ENCODE peak calls at places on chromosomes 4 and X, in four cellular contexts. One of them, this sample, is unnamed.

GRCh38 chr4:84803121-84803520 is 163.4 kb downstream of the WDFY3 start:
- DNase-seq in lower leg skin: no peak
- DNase-seq in glutamatergic neuron: no peak
- DNase-seq in AG04450: no peak
- DNase-seq in this sample: no peak

GRCh38 chr4:26235500-26235899 is 85.3 kb upstream of the RBPJ start:
- DNase-seq in AG04450: peak
- DNase-seq in lower leg skin: peak
- DNase-seq in glutamatergic neuron: no peak
- DNase-seq in this sample: no peak

GRCh38 chr4:86855572-86855971 is 6.4 kb upstream of the SLC10A6 start:
- DNase-seq in glutamatergic neuron: no peak
- DNase-seq in AG04450: peak
- DNase-seq in lower leg skin: no peak
- DNase-seq in this sample: no peak

GRCh38 chr4:26369132-26370036 is 48.6 kb downstream of the RBPJ start:
- DNase-seq in lower leg skin: no peak
- DNase-seq in AG04450: no peak
- DNase-seq in glutamatergic neuron: no peak
- DNase-seq in this sample: no peak

GRCh38 chr4:186628058-186628711 is 72.8 kb upstream of the MTNR1A start:
- DNase-seq in lower leg skin: no peak
- DNase-seq in glutamatergic neuron: no peak
- DNase-seq in AG04450: no peak
- DNase-seq in this sample: no peak

GRCh38 chrX:26586570-26586969 is 370.6 kb downstream of the MAGEB5 start:
- DNase-seq in glutamatergic neuron: no peak
- DNase-seq in AG04450: no peak
- DNase-seq in lower leg skin: no peak
- DNase-seq in this sample: no peak

GRCh38 chrX:122777766-122778165 is 406.3 kb upstream of the GRIA3 start:
- DNase-seq in glutamatergic neuron: no peak
- DNase-seq in lower leg skin: no peak
- DNase-seq in AG04450: no peak
- DNase-seq in this sample: no peak

GRCh38 chrX:133670394-133670793 is 255.1 kb upstream of the GPC4 start:
- DNase-seq in lower leg skin: peak
- DNase-seq in AG04450: peak
- DNase-seq in glutamatergic neuron: no peak
- DNase-seq in this sample: no peak

GRCh38 chr4:16991455-16991854 is 93.0 kb upstream of the LDB2 start:
- DNase-seq in glutamatergic neuron: no peak
- DNase-seq in lower leg skin: no peak
- DNase-seq in AG04450: no peak
- DNase-seq in this sample: no peak

GRCh38 chr4:156970501-156971167 is 965 bp downstream of the PDGFC start:
- DNase-seq in glutamatergic neuron: peak
- DNase-seq in lower leg skin: peak
- DNase-seq in AG04450: no peak
- DNase-seq in this sample: peak
- TF ChIP-seq CTCF in glutamatergic neuron: no peak
- TF ChIP-seq CTCF in lower leg skin: peak
- TF ChIP-seq CTCF in AG04450: peak
- TF ChIP-seq CTCF in this sample: peak

GRCh38 chr4:180913750-180914149 is 1329.5 kb upstream of the TENM3 start:
- DNase-seq in AG04450: no peak
- DNase-seq in lower leg skin: no peak
- DNase-seq in glutamatergic neuron: no peak
- DNase-seq in this sample: no peak

GRCh38 chr4:180909279-180909678 is 1333.9 kb upstream of the TENM3 start:
- DNase-seq in AG04450: no peak
- DNase-seq in glutamatergic neuron: no peak
- DNase-seq in lower leg skin: no peak
- DNase-seq in this sample: no peak
- TF ChIP-seq CTCF in AG04450: peak
- TF ChIP-seq CTCF in glutamatergic neuron: peak
- TF ChIP-seq CTCF in lower leg skin: no peak
- TF ChIP-seq CTCF in this sample: peak

DNA sequence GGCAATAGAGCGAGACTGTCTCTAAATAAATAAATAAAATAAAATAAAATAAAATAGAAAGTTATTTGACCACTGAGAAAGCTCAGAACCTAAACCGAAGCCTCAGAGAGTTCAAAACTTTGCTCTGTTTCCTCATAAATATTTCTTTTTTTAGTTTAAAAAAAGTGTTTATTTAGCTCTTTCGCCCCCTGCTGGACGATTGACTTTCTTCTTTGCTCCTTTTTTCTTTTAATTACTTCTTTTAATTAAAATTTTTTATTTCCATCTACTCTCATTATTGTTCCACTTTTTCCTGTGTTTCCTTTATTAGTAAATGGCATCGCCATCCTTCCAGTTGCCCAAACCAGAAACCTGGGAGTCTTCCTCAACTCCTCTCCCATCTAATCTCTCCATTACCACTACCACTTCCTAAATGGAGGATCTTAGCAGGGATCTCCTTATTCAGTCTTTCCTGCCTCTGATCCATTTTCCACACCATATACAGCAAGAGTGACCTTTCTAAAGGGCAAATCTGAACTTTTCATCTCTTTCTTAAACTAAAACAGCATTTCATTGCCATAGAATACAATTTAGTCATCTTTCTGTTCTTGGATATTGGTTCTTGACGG is 728 bp upstream of the IL13RA2 start:
- DNase-seq in AG04450: no peak
- DNase-seq in lower leg skin: no peak
- DNase-seq in glutamatergic neuron: no peak
- DNase-seq in this sample: no peak
- TF ChIP-seq CTCF in AG04450: no peak
- TF ChIP-seq CTCF in lower leg skin: no peak
- TF ChIP-seq CTCF in glutamatergic neuron: peak
- TF ChIP-seq CTCF in this sample: peak

GRCh38 chr4:143626134-143626859 is 74.2 kb downstream of the FREM3 start:
- DNase-seq in glutamatergic neuron: no peak
- DNase-seq in AG04450: no peak
- DNase-seq in lower leg skin: peak
- DNase-seq in this sample: no peak

DNA sequence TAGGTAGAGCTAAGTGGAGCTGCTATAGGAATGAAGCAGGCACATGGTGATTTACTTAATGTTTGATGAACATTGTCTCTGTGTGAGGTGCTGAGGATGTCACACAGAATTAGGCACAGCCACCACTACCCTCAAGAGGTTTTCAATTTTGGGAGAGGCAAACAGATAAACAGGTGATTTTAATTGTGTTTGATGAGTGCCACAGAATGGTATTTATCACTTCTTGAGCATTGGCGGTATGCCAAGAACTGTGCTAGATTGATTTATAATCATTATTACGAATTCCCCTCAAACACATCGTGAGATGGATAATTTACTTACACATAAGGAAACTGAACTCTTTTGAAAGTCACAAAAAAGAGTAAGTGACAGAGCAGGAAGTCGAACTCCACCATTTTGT is 74.8 kb downstream of the FREM3 start:
- DNase-seq in lower leg skin: no peak
- DNase-seq in glutamatergic neuron: no peak
- DNase-seq in AG04450: no peak
- DNase-seq in this sample: no peak
- TF ChIP-seq CTCF in lower leg skin: no peak
- TF ChIP-seq CTCF in glutamatergic neuron: no peak
- TF ChIP-seq CTCF in AG04450: no peak
- TF ChIP-seq CTCF in this sample: no peak

DNA sequence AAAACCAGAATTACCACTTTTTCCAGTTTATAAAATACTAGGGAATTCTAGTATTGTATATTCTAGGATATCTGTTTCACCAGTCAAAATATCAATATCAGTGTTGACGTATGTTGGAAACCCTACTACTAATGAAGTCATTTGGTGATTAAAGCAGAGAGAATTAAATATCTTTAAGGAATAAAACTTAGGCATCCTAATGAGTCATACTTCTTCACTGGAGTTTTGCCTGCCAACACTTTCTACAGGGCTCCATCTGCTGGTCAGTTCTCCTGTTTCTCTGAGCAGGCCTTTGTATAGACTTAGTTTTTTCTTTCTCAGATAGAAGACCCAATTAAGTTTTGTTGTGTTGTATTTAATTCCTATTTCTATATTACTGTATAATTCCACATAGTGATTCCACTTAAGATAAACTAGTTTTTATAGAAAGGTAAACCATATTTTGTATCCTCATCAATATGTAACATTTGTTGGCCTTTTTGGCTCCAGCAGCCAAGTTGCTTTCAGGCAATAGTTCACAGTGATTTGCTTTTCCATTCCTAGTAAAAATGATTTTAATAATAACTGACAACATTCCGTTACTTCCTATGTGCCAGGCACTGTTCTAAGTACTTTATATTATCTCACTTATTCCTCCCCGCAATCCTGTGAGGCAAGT is 3.5 kb downstream of the AP1AR start:
- DNase-seq in lower leg skin: peak
- DNase-seq in AG04450: peak
- DNase-seq in glutamatergic neuron: peak
- DNase-seq in this sample: no peak
- TF ChIP-seq CTCF in lower leg skin: peak
- TF ChIP-seq CTCF in AG04450: peak
- TF ChIP-seq CTCF in glutamatergic neuron: peak
- TF ChIP-seq CTCF in this sample: peak

GRCh38 chrX:75623535-75623934 is 100.7 kb upstream of the ZDHHC15 start:
- DNase-seq in AG04450: no peak
- DNase-seq in glutamatergic neuron: no peak
- DNase-seq in lower leg skin: no peak
- DNase-seq in this sample: no peak
- TF ChIP-seq CTCF in AG04450: no peak
- TF ChIP-seq CTCF in glutamatergic neuron: peak
- TF ChIP-seq CTCF in lower leg skin: no peak
- TF ChIP-seq CTCF in this sample: peak

DNA sequence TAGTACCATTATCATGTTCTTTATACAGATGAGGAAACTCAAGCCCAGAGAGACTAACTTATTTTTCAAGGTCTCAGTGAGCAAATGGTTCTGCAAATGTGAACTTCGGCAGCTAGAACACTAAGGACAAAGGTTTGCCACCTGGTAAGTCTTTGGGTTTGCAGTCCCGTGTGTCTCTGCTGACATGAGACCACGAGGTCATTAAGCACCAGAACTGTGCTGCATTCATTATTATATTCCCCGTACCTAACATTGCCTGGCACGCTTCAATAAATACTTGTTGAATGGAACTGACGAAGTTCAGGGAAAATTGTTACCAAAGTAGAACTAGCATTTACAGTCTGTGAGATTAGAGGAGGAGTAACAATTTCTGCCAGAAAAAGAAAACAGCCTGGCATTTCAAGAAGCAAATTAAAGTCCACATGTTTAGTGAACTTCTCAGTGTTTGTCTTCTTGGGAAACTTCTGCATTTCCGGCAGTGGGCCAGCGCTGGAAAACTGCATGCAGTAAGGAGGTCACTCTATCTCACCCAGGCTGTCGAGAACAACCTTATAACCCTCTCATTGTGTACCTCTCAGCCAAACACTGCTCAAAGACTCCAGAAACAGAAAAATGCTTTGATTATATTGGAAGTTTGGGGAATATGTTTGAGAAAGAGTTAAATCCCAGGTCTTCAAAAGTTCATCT is 67.4 kb upstream of the CPEB2 start:
- DNase-seq in AG04450: no peak
- DNase-seq in glutamatergic neuron: no peak
- DNase-seq in lower leg skin: no peak
- DNase-seq in this sample: no peak
- TF ChIP-seq CTCF in AG04450: no peak
- TF ChIP-seq CTCF in glutamatergic neuron: no peak
- TF ChIP-seq CTCF in lower leg skin: no peak
- TF ChIP-seq CTCF in this sample: no peak

GRCh38 chr4:15043226-15043625 is 40.9 kb downstream of the CPEB2 start:
- DNase-seq in glutamatergic neuron: no peak
- DNase-seq in AG04450: no peak
- DNase-seq in lower leg skin: no peak
- DNase-seq in this sample: no peak
- TF ChIP-seq CTCF in glutamatergic neuron: no peak
- TF ChIP-seq CTCF in AG04450: peak
- TF ChIP-seq CTCF in lower leg skin: no peak
- TF ChIP-seq CTCF in this sample: peak

GRCh38 chr4:76784237-76784636 is 113.7 kb downstream of the SOWAHB start:
- DNase-seq in lower leg skin: no peak
- DNase-seq in AG04450: no peak
- DNase-seq in glutamatergic neuron: no peak
- DNase-seq in this sample: no peak
- TF ChIP-seq CTCF in lower leg skin: no peak
- TF ChIP-seq CTCF in AG04450: peak
- TF ChIP-seq CTCF in glutamatergic neuron: no peak
- TF ChIP-seq CTCF in this sample: no peak

DNA sequence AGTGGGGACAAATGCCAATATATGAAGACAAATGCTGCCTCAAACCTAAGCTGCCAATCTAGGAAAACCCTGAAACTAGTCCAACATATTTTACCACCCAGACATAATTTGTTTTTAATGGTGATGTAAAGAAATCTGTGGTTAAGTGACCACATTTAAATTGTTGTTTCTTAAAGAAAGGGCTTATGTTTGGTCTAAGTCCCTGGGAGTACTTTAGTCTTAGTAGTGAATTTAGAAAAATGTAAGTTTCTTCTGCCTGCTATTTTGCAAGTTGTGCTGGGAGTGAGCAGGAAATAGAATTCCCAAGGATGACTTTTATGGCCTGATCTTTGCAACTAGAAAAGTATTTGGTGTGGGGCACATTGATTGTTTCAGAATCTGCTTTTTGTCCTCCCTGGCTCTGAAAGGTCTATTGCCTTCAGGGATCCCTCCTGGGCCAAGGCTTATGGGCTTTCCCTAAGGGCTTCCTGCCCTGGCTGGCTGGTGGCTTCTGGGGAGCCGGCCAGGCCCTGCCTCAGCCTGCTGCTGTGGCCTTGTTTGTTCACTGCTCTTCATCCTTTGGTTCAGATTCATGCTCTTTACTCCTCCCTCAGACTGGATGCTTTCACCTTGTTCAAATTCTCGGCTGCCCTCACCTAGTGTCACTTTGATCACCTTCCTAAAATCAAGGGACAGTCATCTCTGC is 169.8 kb upstream of the JADE1 start:
- DNase-seq in lower leg skin: no peak
- DNase-seq in AG04450: no peak
- DNase-seq in glutamatergic neuron: no peak
- DNase-seq in this sample: no peak
- TF ChIP-seq CTCF in lower leg skin: no peak
- TF ChIP-seq CTCF in AG04450: no peak
- TF ChIP-seq CTCF in glutamatergic neuron: no peak
- TF ChIP-seq CTCF in this sample: no peak